ENCODE peak calls at places on chromosomes 13 and 19, in five cellular contexts. A is K562, D is WTC11, U is HepG2, G is HEK293T. L is an unnamed sample.

GRCh38 chr13:44359983-44360375 is 13.6 kb upstream of the SERP2 start:
- DNase-seq in A (no peak), D (no peak), U (no peak), G (no peak), L (peak)

GRCh38 chr19:45163751-45164150 is 3.0 kb upstream of the NKPD1 start:
- DNase-seq in A (no peak), D (no peak), U (no peak), G (no peak), L (no peak)

GRCh38 chr13:42401376-42401775 is 129.4 kb downstream of the AKAP11 start:
- DNase-seq in A (no peak), D (no peak), U (no peak), G (no peak), L (no peak)

GRCh38 chr19:38901683-38902082 is 1.9 kb downstream of the NFKBIB start:
- DNase-seq in A (no peak), D (no peak), U (no peak), G (no peak), L (no peak)

GRCh38 chr19:51810228-51810627 is 15.3 kb downstream of the FPR3 start:
- DNase-seq in A (peak), D (no peak), U (peak), G (no peak), L (no peak)

GRCh38 chr13:102012299-102013293 is 389.3 kb downstream of the FGF14 start:
- DNase-seq in A (no peak), D (no peak), U (no peak), G (no peak), L (no peak)

GRCh38 chr13:63201493-63201892 is 1785.8 kb upstream of the PCDH20 start:
- DNase-seq in A (no peak), D (no peak), U (no peak), G (no peak), L (no peak)

GRCh38 chr19:55369651-55370304 is 485 bp downstream of the IL11 start:
- DNase-seq in A (peak), D (peak), U (no peak), G (peak), L (no peak)

GRCh38 chr13:54110597-54110996 is 1082.0 kb downstream of the OLFM4 start:
- DNase-seq in A (no peak), D (no peak), U (no peak), G (no peak), L (no peak)

GRCh38 chr13:109400625-109401257 is 385.6 kb downstream of the IRS2 start:
- DNase-seq in A (no peak), D (no peak), U (no peak), G (no peak), L (no peak)

GRCh38 chr19:34838248-34838647 is 65.2 kb upstream of the ZNF599 start:
- DNase-seq in A (peak), D (no peak), U (peak), G (no peak), L (peak)

GRCh38 chr13:90447735-90448103 is 899.8 kb upstream of the MIR17HG start:
- DNase-seq in A (no peak), D (no peak), U (no peak), G (no peak), L (peak)

GRCh38 chr13:29435125-29435911 is 160.2 kb downstream of the SLC7A1 start:
- DNase-seq in A (no peak), D (no peak), U (no peak), G (no peak), L (no peak)

GRCh38 chr19:51735759-51736449 is 12.1 kb upstream of the HAS1 start:
- DNase-seq in A (peak), D (no peak), U (no peak), G (no peak), L (no peak)

GRCh38 chr13:106381083-106381482 is 154.4 kb downstream of the EFNB2 start:
- DNase-seq in A (no peak), D (no peak), U (no peak), G (no peak), L (no peak)

GRCh38 chr19:50633359-50633758 is 6.3 kb downstream of the SYT3 start:
- DNase-seq in A (no peak), D (no peak), U (no peak), G (no peak), L (no peak)

GRCh38 chr13:79451500-79451962 is 29.4 kb upstream of the NDFIP2 start:
- DNase-seq in A (peak), D (peak), U (no peak), G (peak), L (no peak)

GRCh38 chr19:45553464-45553863 is 31.1 kb downstream of the OPA3 start:
- DNase-seq in A (no peak), D (peak), U (no peak), G (peak), L (no peak)

GRCh38 chr19:45901432-45901903 is 945 bp downstream of the MYPOP start:
- DNase-seq in A (no peak), D (peak), U (no peak), G (peak), L (no peak)

GRCh38 chr13:101695870-101696516 is 243.5 kb downstream of the ITGBL1 start:
- DNase-seq in A (no peak), D (no peak), U (no peak), G (no peak), L (no peak)

GRCh38 chr13:27619093-27619705 is 1.1 kb downstream of the LNX2 start:
- DNase-seq in A (no peak), D (no peak), U (peak), G (no peak), L (no peak)

DNA sequence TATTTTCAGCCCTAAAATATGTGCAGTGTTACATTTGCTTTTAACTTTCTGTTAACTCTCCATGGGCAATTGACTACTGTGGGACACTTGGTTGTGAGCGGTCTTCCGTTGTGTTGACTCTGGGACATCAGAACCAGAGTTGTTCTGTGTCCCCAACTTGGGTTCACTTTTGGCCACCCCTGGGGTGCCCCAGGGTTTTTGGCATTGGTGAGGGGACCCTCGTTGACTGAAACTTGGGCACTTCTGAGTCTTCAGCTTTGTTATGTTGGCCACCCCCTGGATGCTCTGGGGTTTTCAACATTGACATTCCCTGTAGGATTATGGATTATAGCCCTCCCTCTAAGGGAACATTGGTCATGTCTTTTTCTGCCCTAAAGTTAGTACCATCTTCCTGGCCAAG is 57.1 kb downstream of the OR10H4 start:
- DNase-seq in A (no peak), D (no peak), U (no peak), G (no peak), L (no peak)
- TF ChIP-seq SP1 in A (no peak), D (no peak), U (no peak), G (no peak), L (no peak)

GRCh38 chr19:628168-628567 is 5.2 kb downstream of the POLRMT start:
- DNase-seq in A (no peak), D (peak), U (no peak), G (no peak), L (no peak)
- TF ChIP-seq SP1 in A (no peak), D (no peak), U (no peak), G (no peak), L (no peak)

DNA sequence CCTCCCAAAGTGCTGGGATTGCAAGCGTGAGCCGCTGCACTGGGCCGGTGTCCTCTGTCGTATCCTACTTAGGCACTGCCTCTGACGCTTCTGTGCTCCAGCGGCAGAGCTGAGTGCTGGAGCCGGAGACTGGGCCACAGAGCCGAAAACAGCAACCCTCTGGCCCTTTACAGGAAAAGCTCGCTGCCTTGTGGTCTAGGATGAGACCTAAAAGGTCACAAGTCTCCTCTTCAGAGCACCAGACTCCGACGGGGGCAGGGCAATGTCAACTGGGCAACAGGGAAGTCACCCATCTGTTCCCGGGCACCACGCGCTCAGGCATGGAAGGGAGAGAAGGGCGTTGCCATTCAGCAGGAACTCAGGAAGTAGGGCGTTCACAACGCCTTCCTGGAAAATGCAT is 91.7 kb downstream of the GADD45B start:
- DNase-seq in A (no peak), D (peak), U (no peak), G (no peak), L (no peak)
- TF ChIP-seq SP1 in A (no peak), D (no peak), U (no peak), G (no peak), L (no peak)

GRCh38 chr19:16337809-16338469 is 13.3 kb downstream of the KLF2 start:
- DNase-seq in A (no peak), D (no peak), U (no peak), G (no peak), L (no peak)
- TF ChIP-seq SP1 in A (no peak), D (no peak), U (no peak), G (no peak), L (no peak)

DNA sequence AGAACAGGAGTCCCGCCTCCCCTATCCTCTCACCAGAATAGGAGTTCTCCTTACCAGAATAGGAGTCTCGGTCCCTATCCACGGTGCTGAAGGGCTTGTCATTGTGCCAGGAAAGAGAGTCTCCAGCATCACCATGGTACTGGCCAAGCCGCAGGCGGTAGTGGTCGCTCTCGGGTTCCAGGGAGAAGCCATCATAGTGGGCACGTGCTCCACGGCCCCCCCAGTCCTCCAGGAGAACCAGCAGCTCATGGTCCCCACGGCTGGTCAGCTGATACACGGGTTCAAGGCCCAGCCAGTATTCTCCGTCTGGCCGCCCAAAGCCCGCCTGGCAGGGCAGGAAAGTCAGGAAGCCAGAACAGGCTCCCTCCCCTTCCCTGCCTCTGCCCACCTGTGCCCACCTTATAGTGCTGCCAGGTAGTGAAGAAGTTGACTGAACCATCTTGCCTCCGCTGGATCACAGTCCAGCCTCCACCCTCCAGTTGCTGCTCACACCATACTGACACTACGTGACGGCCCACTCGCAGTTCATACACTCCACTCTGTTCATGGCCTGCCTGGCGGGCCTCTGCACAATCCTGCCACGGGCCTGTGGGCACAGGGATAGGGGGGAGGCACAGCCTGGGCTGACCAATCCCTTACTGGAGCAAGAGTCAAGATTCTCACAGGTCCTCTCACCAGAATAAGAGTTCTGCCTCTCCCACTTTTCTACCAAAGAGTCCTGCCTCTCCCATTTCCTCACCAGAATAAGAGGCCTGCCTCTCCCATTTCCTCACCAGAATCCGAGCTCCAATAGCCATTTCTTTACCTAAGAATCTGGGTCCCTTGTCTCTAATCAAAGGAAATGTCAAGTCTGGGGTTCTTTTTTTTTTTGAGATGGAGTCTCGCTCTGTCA is 7.4 kb downstream of the SHFL start:
- DNase-seq in A (peak), D (peak), U (no peak), G (no peak), L (no peak)
- TF ChIP-seq SP1 in A (no peak), D (no peak), U (no peak), G (no peak), L (no peak)

GRCh38 chr13:47672982-47673670 is 327.9 kb downstream of the SUCLA2 start:
- DNase-seq in A (no peak), D (no peak), U (no peak), G (no peak), L (no peak)
- TF ChIP-seq SP1 in A (no peak), D (no peak), U (no peak), G (no peak), L (no peak)